ENCODE peak calls at places on chromosomes 13 and 19, in five cellular contexts. One of them, this sample, is unnamed.

GRCh38 chr19:48111280-48111679 is 663 bp upstream of the PLA2G4C start:
- DNase-seq in tibial nerve: no peak
- DNase-seq in activated CD8-positive, alpha-beta memory T cell treated with anti-CD3 and anti-CD28 coated beads for 24 hours: no peak
- DNase-seq in CD8-positive, alpha-beta memory T cell: no peak
- DNase-seq in stimulated activated CD4-positive, alpha-beta T cell treated with anti-CD3 and anti-CD28 coated beads, Interleukin-15, amount 100 ng/mL, for 48 hours: no peak
- DNase-seq in this sample: no peak

GRCh38 chr19:4277051-4277700 is 1.9 kb upstream of the SHD start:
- DNase-seq in tibial nerve: no peak
- DNase-seq in stimulated activated CD4-positive, alpha-beta T cell treated with anti-CD3 and anti-CD28 coated beads, Interleukin-15, amount 100 ng/mL, for 48 hours: no peak
- DNase-seq in activated CD8-positive, alpha-beta memory T cell treated with anti-CD3 and anti-CD28 coated beads for 24 hours: no peak
- DNase-seq in CD8-positive, alpha-beta memory T cell: no peak
- DNase-seq in this sample: no peak

GRCh38 chr13:105806335-105806920 is 729.0 kb downstream of the EFNB2 start:
- DNase-seq in stimulated activated CD4-positive, alpha-beta T cell treated with anti-CD3 and anti-CD28 coated beads, Interleukin-15, amount 100 ng/mL, for 48 hours: no peak
- DNase-seq in CD8-positive, alpha-beta memory T cell: no peak
- DNase-seq in tibial nerve: no peak
- DNase-seq in activated CD8-positive, alpha-beta memory T cell treated with anti-CD3 and anti-CD28 coated beads for 24 hours: no peak
- DNase-seq in this sample: no peak

GRCh38 chr13:98565726-98566577 is 11.0 kb downstream of the STK24 start:
- DNase-seq in activated CD8-positive, alpha-beta memory T cell treated with anti-CD3 and anti-CD28 coated beads for 24 hours: no peak
- DNase-seq in CD8-positive, alpha-beta memory T cell: no peak
- DNase-seq in tibial nerve: no peak
- DNase-seq in stimulated activated CD4-positive, alpha-beta T cell treated with anti-CD3 and anti-CD28 coated beads, Interleukin-15, amount 100 ng/mL, for 48 hours: no peak
- DNase-seq in this sample: peak; percentile 69

GRCh38 chr13:80339841-80340642 is 884 bp downstream of the SPRY2 start:
- DNase-seq in activated CD8-positive, alpha-beta memory T cell treated with anti-CD3 and anti-CD28 coated beads for 24 hours: peak; percentile 65
- DNase-seq in CD8-positive, alpha-beta memory T cell: peak; percentile 32
- DNase-seq in tibial nerve: no peak
- DNase-seq in stimulated activated CD4-positive, alpha-beta T cell treated with anti-CD3 and anti-CD28 coated beads, Interleukin-15, amount 100 ng/mL, for 48 hours: no peak
- DNase-seq in this sample: peak; percentile 83

GRCh38 chr13:49248433-49249002 is 793 bp downstream of the CDADC1 start:
- DNase-seq in activated CD8-positive, alpha-beta memory T cell treated with anti-CD3 and anti-CD28 coated beads for 24 hours: no peak
- DNase-seq in CD8-positive, alpha-beta memory T cell: peak; percentile 28
- DNase-seq in tibial nerve: no peak
- DNase-seq in stimulated activated CD4-positive, alpha-beta T cell treated with anti-CD3 and anti-CD28 coated beads, Interleukin-15, amount 100 ng/mL, for 48 hours: no peak
- DNase-seq in this sample: peak; percentile 47

GRCh38 chr19:47790398-47790814 is 11.9 kb downstream of the SELENOW start:
- DNase-seq in activated CD8-positive, alpha-beta memory T cell treated with anti-CD3 and anti-CD28 coated beads for 24 hours: peak; percentile 95
- DNase-seq in CD8-positive, alpha-beta memory T cell: peak; percentile 56
- DNase-seq in tibial nerve: peak; percentile 72
- DNase-seq in stimulated activated CD4-positive, alpha-beta T cell treated with anti-CD3 and anti-CD28 coated beads, Interleukin-15, amount 100 ng/mL, for 48 hours: peak; percentile 86
- DNase-seq in this sample: peak; percentile 85

GRCh38 chr19:33815410-33816340 is 19.0 kb downstream of the KCTD15 start:
- DNase-seq in CD8-positive, alpha-beta memory T cell: no peak
- DNase-seq in activated CD8-positive, alpha-beta memory T cell treated with anti-CD3 and anti-CD28 coated beads for 24 hours: no peak
- DNase-seq in stimulated activated CD4-positive, alpha-beta T cell treated with anti-CD3 and anti-CD28 coated beads, Interleukin-15, amount 100 ng/mL, for 48 hours: no peak
- DNase-seq in tibial nerve: no peak
- DNase-seq in this sample: no peak

GRCh38 chr13:106570354-106570822 is 2.5 kb upstream of the ARGLU1 start:
- DNase-seq in CD8-positive, alpha-beta memory T cell: no peak
- DNase-seq in activated CD8-positive, alpha-beta memory T cell treated with anti-CD3 and anti-CD28 coated beads for 24 hours: peak; percentile 76
- DNase-seq in tibial nerve: peak; percentile 20
- DNase-seq in stimulated activated CD4-positive, alpha-beta T cell treated with anti-CD3 and anti-CD28 coated beads, Interleukin-15, amount 100 ng/mL, for 48 hours: peak; percentile 63
- DNase-seq in this sample: peak; percentile 91

GRCh38 chr19:10193666-10194499 is 870 bp downstream of the DNMT1 start:
- DNase-seq in stimulated activated CD4-positive, alpha-beta T cell treated with anti-CD3 and anti-CD28 coated beads, Interleukin-15, amount 100 ng/mL, for 48 hours: peak; percentile 33
- DNase-seq in tibial nerve: no peak
- DNase-seq in activated CD8-positive, alpha-beta memory T cell treated with anti-CD3 and anti-CD28 coated beads for 24 hours: no peak
- DNase-seq in CD8-positive, alpha-beta memory T cell: no peak
- DNase-seq in this sample: no peak

GRCh38 chr19:10474962-10475451 is 28.1 kb downstream of the KEAP1 start:
- DNase-seq in activated CD8-positive, alpha-beta memory T cell treated with anti-CD3 and anti-CD28 coated beads for 24 hours: no peak
- DNase-seq in CD8-positive, alpha-beta memory T cell: no peak
- DNase-seq in tibial nerve: no peak
- DNase-seq in stimulated activated CD4-positive, alpha-beta T cell treated with anti-CD3 and anti-CD28 coated beads, Interleukin-15, amount 100 ng/mL, for 48 hours: no peak
- DNase-seq in this sample: no peak

This sample was measured in aorta.